ENCODE peak calls at places on chromosomes 13 and 19, in nine cellular contexts. O, R, X, Z, A, V, S, F and M are unnamed samples.

GRCh38 chr13:112849500-112849899 is 119.5 kb upstream of the MCF2L start:
- DNase-seq in R (no peak), V (no peak), S (no peak), O (no peak), Z (no peak), F (peak), X (no peak), A (no peak), M (no peak)

GRCh38 chr13:105665284-105665683 is 870.2 kb downstream of the EFNB2 start:
- DNase-seq in S (no peak), Z (no peak), X (no peak), V (no peak), F (no peak), R (peak), A (peak), O (no peak), M (no peak)

GRCh38 chr19:51097166-51097736 is 11.0 kb downstream of the CTU1 start:
- DNase-seq in S (peak), R (peak), V (peak), X (no peak), Z (peak), O (peak), F (peak), A (peak), M (peak)

GRCh38 chr19:8088752-8089663 is 36.4 kb downstream of the CCL25 start:
- DNase-seq in A (no peak), R (no peak), F (no peak), S (no peak), V (no peak), Z (no peak), X (no peak), O (no peak), M (no peak)

GRCh38 chr19:8306235-8307054 is 1.7 kb downstream of the CD320 start:
- DNase-seq in A (no peak), F (no peak), R (no peak), O (no peak), S (peak), X (no peak), V (no peak), Z (peak), M (peak)

GRCh38 chr13:27770809-27771208 is 21.5 kb upstream of the GSX1 start:
- DNase-seq in A (peak), O (no peak), F (no peak), X (no peak), Z (no peak), R (peak), V (peak), S (peak), M (no peak)

GRCh38 chr13:45527699-45528462 is 63.1 kb downstream of the COG3 start:
- DNase-seq in S (no peak), R (no peak), Z (no peak), O (no peak), X (peak), V (no peak), F (no peak), A (no peak), M (no peak)

GRCh38 chr19:10334340-10335148 is 1.2 kb upstream of the RAVER1 start:
- DNase-seq in R (peak), S (no peak), Z (peak), V (no peak), O (peak), X (peak), F (peak), A (peak), M (peak)

GRCh38 chr13:30572859-30573275 is 44.9 kb upstream of the USPL1 start:
- DNase-seq in O (no peak), R (peak), Z (no peak), V (peak), F (no peak), A (peak), S (no peak), X (no peak), M (no peak)

GRCh38 chr19:37931941-37932655 is 25.1 kb downstream of the SIPA1L3 start:
- DNase-seq in Z (peak), A (peak), R (peak), S (no peak), X (peak), F (peak), V (peak), O (no peak), M (peak)

GRCh38 chr19:55529636-55530230 is 7.2 kb downstream of the SBK2 start:
- DNase-seq in O (no peak), S (no peak), V (no peak), X (no peak), R (no peak), F (no peak), A (no peak), Z (no peak), M (no peak)

GRCh38 chr13:67049744-67050143 is 180.4 kb downstream of the PCDH9 start:
- DNase-seq in A (no peak), S (no peak), X (no peak), O (no peak), R (no peak), Z (no peak), F (no peak), V (no peak), M (no peak)

GRCh38 chr13:114235697-114236096 is 1.0 kb downstream of the CDC16 start:
- DNase-seq in O (no peak), F (no peak), R (no peak), Z (no peak), X (no peak), A (no peak), S (no peak), V (no peak), M (no peak)